ENCODE peak calls at places on chromosomes 5 and 9, in five cellular contexts. One of them, this sample, is unnamed.

GRCh38 chr5:68424799-68425537 is 209.4 kb downstream of the PIK3R1 start:
- DNase-seq in H7: no peak
- DNase-seq in posterior vena cava: no peak
- DNase-seq in colonic mucosa: peak
- DNase-seq in GM13977: peak
- DNase-seq in this sample: peak

GRCh38 chr9:4662989-4663792 is 1.1 kb downstream of the PLPP6 start:
- DNase-seq in H7: no peak
- DNase-seq in posterior vena cava: no peak
- DNase-seq in colonic mucosa: no peak
- DNase-seq in GM13977: peak
- DNase-seq in this sample: peak

GRCh38 chr5:177604656-177605055 is 4.7 kb downstream of the B4GALT7 start:
- DNase-seq in H7: no peak
- DNase-seq in posterior vena cava: no peak
- DNase-seq in colonic mucosa: no peak
- DNase-seq in GM13977: no peak
- DNase-seq in this sample: no peak

GRCh38 chr5:127838661-127839060 is 135.5 kb downstream of the CCDC192 start:
- DNase-seq in H7: peak
- DNase-seq in posterior vena cava: no peak
- DNase-seq in colonic mucosa: peak
- DNase-seq in GM13977: no peak
- DNase-seq in this sample: peak

GRCh38 chr9:135256568-135257354 is 169.3 kb downstream of the OLFM1 start:
- DNase-seq in H7: no peak
- DNase-seq in posterior vena cava: peak
- DNase-seq in colonic mucosa: no peak
- DNase-seq in GM13977: no peak
- DNase-seq in this sample: no peak

GRCh38 chr5:89276566-89277305 is 393.8 kb upstream of the MEF2C start:
- DNase-seq in H7: no peak
- DNase-seq in posterior vena cava: no peak
- DNase-seq in colonic mucosa: no peak
- DNase-seq in GM13977: no peak
- DNase-seq in this sample: no peak

GRCh38 chr5:133405275-133406034 is 206.9 kb downstream of the FSTL4 start:
- DNase-seq in H7: no peak
- DNase-seq in posterior vena cava: no peak
- DNase-seq in colonic mucosa: no peak
- DNase-seq in GM13977: no peak
- DNase-seq in this sample: peak

GRCh38 chr5:81151546-81151945 is 81.6 kb upstream of the CKMT2 start:
- DNase-seq in H7: no peak
- DNase-seq in posterior vena cava: no peak
- DNase-seq in colonic mucosa: no peak
- DNase-seq in GM13977: no peak
- DNase-seq in this sample: no peak

GRCh38 chr9:117377046-117377445 is 37.8 kb downstream of the ASTN2 start:
- DNase-seq in H7: no peak
- DNase-seq in posterior vena cava: no peak
- DNase-seq in colonic mucosa: no peak
- DNase-seq in GM13977: no peak
- DNase-seq in this sample: peak